ENCODE peak calls at places on chromosomes 3 and 15, in eight cellular contexts. P is RWPE2, G is Caco-2, E is cardiac fibroblast, V is stomach, F is astrocyte, B is HFF-Myc, I is pancreas. K is an unnamed sample.

GRCh38 chr3:115960799-115961198 is 337.5 kb downstream of the GAP43 start:
- DNase-seq in P (no peak), B (no peak), V (no peak), I (no peak), E (peak), G (no peak), F (no peak), K (no peak)

GRCh38 chr3:150721285-150722130 is 17.8 kb upstream of the ERICH6 start:
- DNase-seq in G (no peak), E (peak), B (peak), I (no peak), P (no peak), F (no peak), V (no peak), K (no peak)

GRCh38 chr3:46093327-46093932 is 66.1 kb upstream of the XCR1 start:
- DNase-seq in G (no peak), F (no peak), I (no peak), B (no peak), V (no peak), P (no peak), E (no peak), K (no peak)

GRCh38 chr3:15331606-15332404 is 581 bp downstream of the SH3BP5 start:
- DNase-seq in P (no peak), B (no peak), F (peak), E (peak), V (peak), I (peak), G (no peak), K (no peak)

GRCh38 chr3:103085465-103085864 is 650.6 kb downstream of the ZPLD1 start:
- DNase-seq in I (no peak), F (peak), B (no peak), E (no peak), P (no peak), V (no peak), G (peak), K (peak)

GRCh38 chr15:92044510-92044909 is 191.0 kb downstream of the SLCO3A1 start:
- DNase-seq in V (no peak), F (no peak), P (no peak), E (no peak), G (no peak), I (no peak), B (no peak), K (no peak)

GRCh38 chr3:139772539-139773500 is 95.0 kb upstream of the NMNAT3 start:
- DNase-seq in V (no peak), I (no peak), F (peak), G (no peak), E (peak), P (no peak), B (peak), K (peak)

GRCh38 chr3:45677045-45677436 is 12.2 kb upstream of the SACM1L start:
- DNase-seq in B (no peak), E (peak), G (peak), F (no peak), V (no peak), P (no peak), I (no peak), K (no peak)

GRCh38 chr3:189389346-189389745 is 217.6 kb downstream of the TPRG1 start:
- DNase-seq in B (no peak), E (no peak), V (no peak), G (no peak), P (no peak), I (no peak), F (peak), K (no peak)

GRCh38 chr15:31362121-31362520 is 35.5 kb downstream of the KLF13 start:
- DNase-seq in E (no peak), V (no peak), B (no peak), I (no peak), P (no peak), G (no peak), F (no peak), K (no peak)

GRCh38 chr3:172061724-172062184 is 22.4 kb downstream of the FNDC3B start:
- DNase-seq in E (peak), P (no peak), B (no peak), I (no peak), V (no peak), G (no peak), F (no peak), K (no peak)

GRCh38 chr3:191340976-191341375 is 10.7 kb upstream of the UTS2B start:
- DNase-seq in I (no peak), E (no peak), P (no peak), B (no peak), G (no peak), V (no peak), F (no peak), K (no peak)

GRCh38 chr15:85583404-85584390 is 203.3 kb downstream of the AKAP13 start:
- DNase-seq in F (peak), V (peak), G (no peak), P (no peak), E (peak), I (no peak), B (no peak), K (no peak)

GRCh38 chr3:155026999-155027591 is 53.0 kb upstream of the MME start:
- DNase-seq in V (no peak), B (no peak), I (no peak), F (peak), E (peak), G (no peak), P (no peak), K (no peak)

GRCh38 chr3:196012941-196013471 is 68.9 kb downstream of the TFRC start:
- DNase-seq in F (no peak), G (no peak), P (no peak), I (no peak), V (no peak), E (no peak), B (no peak), K (no peak)

GRCh38 chr3:23888617-23889228 is 28.1 kb downstream of the NKIRAS1 start:
- DNase-seq in B (no peak), F (no peak), V (no peak), G (no peak), E (peak), P (no peak), I (no peak), K (no peak)

GRCh38 chr3:152556731-152557254 is 278.1 kb upstream of the P2RY1 start:
- DNase-seq in V (no peak), P (no peak), B (no peak), I (no peak), E (peak), F (peak), G (no peak), K (peak)

GRCh38 chr3:38707730-38708129 is 58.2 kb upstream of the SCN5A start:
- DNase-seq in F (no peak), V (no peak), B (no peak), E (no peak), P (no peak), G (no peak), I (no peak), K (no peak)

GRCh38 chr3:151226088-151226563 is 23.1 kb upstream of the GPR171 start:
- DNase-seq in P (no peak), F (peak), G (no peak), E (peak), B (peak), V (no peak), I (no peak), K (peak)

GRCh38 chr3:128787256-128788253 is 61.6 kb downstream of the RAB7A start:
- DNase-seq in G (no peak), F (peak), P (peak), E (peak), B (no peak), I (no peak), V (no peak), K (no peak)

GRCh38 chr3:28151608-28152228 is 89.7 kb upstream of the CMC1 start:
- DNase-seq in I (no peak), E (peak), P (no peak), G (no peak), V (no peak), F (no peak), B (no peak), K (no peak)

GRCh38 chr3:186588619-186589018 is 18.1 kb downstream of the DNAJB11 start:
- DNase-seq in P (no peak), E (no peak), G (no peak), F (no peak), V (no peak), B (no peak), I (no peak), K (no peak)

GRCh38 chr15:81666828-81667227 is 292.8 kb upstream of the TMC3 start:
- DNase-seq in F (no peak), I (no peak), V (no peak), B (no peak), G (no peak), E (no peak), P (no peak), K (no peak)

GRCh38 chr3:161305095-161305991 is 66.0 kb downstream of the SPTSSB start:
- DNase-seq in E (peak), V (no peak), I (no peak), G (no peak), P (no peak), B (peak), F (no peak), K (no peak)

GRCh38 chr3:66377800-66378199 is 123.0 kb downstream of the LRIG1 start:
- DNase-seq in E (no peak), P (no peak), G (no peak), B (no peak), F (no peak), V (no peak), I (no peak), K (no peak)

GRCh38 chr3:156412600-156412999 is 142.3 kb downstream of the SSR3 start:
- DNase-seq in V (no peak), B (no peak), I (no peak), F (no peak), P (no peak), E (no peak), G (no peak), K (no peak)

GRCh38 chr3:14223595-14223994 is 45.0 kb downstream of the LSM3 start:
- DNase-seq in P (no peak), B (no peak), I (no peak), V (no peak), F (no peak), G (no peak), E (no peak), K (no peak)

DNA sequence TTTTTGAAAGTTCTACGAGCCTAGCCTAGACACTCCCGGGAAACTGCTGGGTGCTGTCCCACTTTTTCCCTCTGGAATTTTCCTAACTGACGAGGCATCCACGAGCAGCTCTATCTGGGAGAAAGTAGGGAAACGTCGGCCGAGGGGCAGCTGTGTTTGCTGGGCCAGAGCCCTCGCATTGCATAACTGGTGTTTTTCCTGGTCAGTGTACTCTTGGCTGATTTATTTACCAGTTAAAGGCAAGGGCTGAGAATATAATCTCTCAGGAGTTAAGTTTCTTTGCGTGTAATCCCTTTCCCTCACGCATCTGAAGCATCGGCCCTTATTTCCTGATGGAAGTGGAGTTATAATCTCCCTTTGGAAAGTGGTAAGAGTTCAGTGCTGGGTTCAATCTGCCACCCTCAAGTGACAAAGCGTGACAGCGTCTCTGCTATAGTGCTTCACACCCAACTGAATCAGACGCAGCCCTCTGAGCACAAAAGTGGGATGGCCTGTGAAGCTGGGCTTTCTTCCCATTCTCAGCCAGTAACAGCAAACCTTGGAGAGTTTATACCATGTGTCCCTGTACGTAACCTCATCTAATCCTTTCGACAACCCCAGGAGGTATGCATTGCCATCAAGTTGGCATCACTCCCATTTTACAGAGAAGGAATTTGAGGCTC is 311.5 kb downstream of the RORA start:
- DNase-seq in V (peak), I (peak), E (peak), B (no peak), F (no peak), G (no peak), P (no peak), K (peak)
- H3K4me3 ChIP-seq in V (no peak), I (peak), E (no peak), B (no peak), F (no peak), G (no peak), P (no peak), K (no peak)

DNA sequence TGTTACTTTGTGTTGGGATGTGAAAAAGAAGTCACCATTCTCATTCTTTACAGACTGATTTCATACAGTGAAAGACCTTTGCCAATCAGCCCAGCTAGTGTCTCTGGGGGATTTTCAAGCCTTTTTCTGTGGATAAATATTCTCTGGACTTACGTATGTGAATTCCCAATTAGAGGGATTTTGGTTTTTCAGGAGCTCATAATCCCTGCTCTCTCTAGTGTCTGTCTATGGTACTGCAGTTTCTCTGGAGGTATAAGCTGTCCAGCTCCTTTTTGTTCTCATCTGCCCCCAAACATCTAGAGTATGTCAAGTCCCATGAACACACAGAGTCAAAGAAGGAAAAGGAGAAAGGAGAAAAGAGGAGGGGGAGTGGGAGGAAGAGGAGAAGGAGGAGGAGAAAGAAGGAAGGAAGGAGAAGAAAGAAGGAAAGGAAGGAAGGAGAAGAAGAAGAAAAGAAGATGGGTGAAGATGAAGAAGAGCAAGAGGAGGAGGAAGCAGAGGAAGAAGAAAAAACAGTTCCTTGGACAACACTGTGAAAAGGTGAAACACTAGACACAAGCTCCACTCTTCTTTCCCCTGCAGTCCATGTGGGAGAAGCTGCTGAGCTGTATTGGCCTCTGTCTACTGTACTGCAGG is 218.6 kb downstream of the GREM1 start:
- DNase-seq in E (peak), I (no peak), F (peak), V (no peak), P (no peak), G (no peak), B (no peak), K (peak)
- TF ChIP-seq CTCF in E (peak), I (peak), F (peak), V (peak), P (peak), G (peak), B (peak), K (peak)

GRCh38 chr15:89496155-89497098 is at the start of gene RHCG:
- DNase-seq in G (peak), E (peak), F (peak), P (peak), B (no peak), I (peak), V (no peak), K (peak)
- H3K4me3 ChIP-seq in G (peak), E (no peak), F (peak), P (no peak), B (peak), I (peak), V (peak), K (peak)

GRCh38 chr15:69472575-69472974 is 20.0 kb downstream of the RPLP1 start:
- DNase-seq in I (no peak), P (peak), B (no peak), E (no peak), G (no peak), F (no peak), V (no peak), K (no peak)

GRCh38 chr15:69475769-69476358 is 23.2 kb downstream of the RPLP1 start:
- DNase-seq in I (peak), F (peak), E (peak), B (no peak), P (peak), V (peak), G (peak), K (no peak)

GRCh38 chr15:69474291-69474690 is 21.7 kb downstream of the RPLP1 start:
- DNase-seq in I (no peak), F (peak), E (no peak), G (no peak), P (peak), B (no peak), V (no peak), K (no peak)

GRCh38 chr15:69476704-69477473 is 24.3 kb downstream of the RPLP1 start:
- DNase-seq in I (no peak), P (peak), G (no peak), B (no peak), F (no peak), V (no peak), E (no peak), K (no peak)

DNA sequence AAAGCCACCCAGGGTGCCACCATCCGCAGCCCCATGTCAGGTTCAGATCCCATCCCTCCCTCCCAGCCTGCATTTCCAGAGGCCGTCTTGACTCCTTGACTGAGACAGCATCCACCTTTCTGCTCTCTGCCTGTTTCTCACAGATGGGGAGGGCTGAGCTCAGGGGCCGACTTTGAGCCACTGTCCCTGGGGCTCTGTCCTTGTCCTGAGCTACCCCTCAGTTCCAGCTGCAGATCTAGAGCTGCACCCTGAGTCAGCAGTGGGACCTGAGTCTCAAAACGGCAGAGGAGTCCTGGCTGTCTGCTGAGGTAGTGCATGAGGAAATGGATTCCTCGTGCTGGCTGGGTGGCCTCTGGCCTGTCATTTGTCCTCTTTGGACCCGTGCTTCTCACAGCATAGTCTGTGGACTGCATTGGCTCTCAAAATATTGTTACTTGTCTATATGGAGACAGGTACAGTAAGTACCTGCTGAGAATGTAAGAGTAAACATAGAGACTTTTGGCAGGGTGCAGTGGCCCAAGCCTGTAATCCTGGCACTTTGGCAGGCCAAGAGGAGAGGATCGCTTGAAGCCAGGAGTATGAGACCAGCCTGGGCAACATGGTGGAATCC is 22.3 kb downstream of the RPLP1 start:
- DNase-seq in G (no peak), E (no peak), F (no peak), V (peak), P (peak), B (no peak), I (no peak), K (no peak)
- TF ChIP-seq CTCF in G (no peak), E (peak), F (peak), V (no peak), P (no peak), B (no peak), I (no peak), K (no peak)

GRCh38 chr15:50166216-50166615 is 15.8 kb upstream of the SLC27A2 start:
- DNase-seq in E (peak), P (no peak), B (no peak), V (no peak), F (peak), G (no peak), I (no peak), K (peak)

GRCh38 chr15:50164458-50164857 is 17.5 kb upstream of the SLC27A2 start:
- DNase-seq in P (no peak), B (no peak), V (no peak), E (peak), G (no peak), I (no peak), F (no peak), K (no peak)

GRCh38 chr15:50163719-50164410 is 18.1 kb upstream of the SLC27A2 start:
- DNase-seq in F (peak), P (no peak), G (no peak), B (no peak), I (no peak), V (no peak), E (no peak), K (no peak)

GRCh38 chr15:50167112-50167511 is 14.9 kb upstream of the SLC27A2 start:
- DNase-seq in V (no peak), I (no peak), F (no peak), E (no peak), P (no peak), B (no peak), G (no peak), K (no peak)

DNA sequence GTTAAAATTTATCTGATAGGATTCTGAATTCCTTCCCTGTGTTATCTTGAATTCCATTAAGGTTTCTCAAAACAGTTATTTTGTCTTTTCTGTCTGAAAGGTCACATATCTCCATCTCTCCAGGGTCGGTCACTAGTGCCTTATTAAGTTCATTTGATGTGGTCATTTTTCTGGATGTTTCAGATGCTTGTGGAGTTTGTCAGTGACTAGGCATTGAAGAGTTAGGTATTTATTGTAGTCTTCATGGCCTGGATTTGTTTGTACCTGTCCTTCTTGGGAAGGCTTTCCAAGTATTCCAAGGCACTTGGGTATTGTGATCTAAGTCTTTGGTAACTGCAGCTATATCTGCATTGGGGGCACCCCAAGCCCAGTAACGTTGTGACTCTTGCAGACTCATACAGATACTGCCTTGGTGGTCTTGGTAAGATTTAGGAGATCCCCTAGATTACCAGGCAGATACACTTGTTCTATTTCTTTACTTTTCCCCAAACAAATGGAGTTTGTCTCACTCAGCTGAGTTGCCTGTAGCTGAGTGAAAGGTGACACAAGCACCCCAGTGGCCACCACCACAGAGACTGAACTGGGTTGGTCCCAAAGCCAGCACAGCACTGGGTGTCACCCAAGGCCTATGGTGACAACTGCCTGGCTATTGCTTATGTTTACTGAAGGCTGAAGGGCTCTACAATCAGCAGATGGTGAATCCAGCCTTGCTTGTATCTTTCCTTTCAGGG is 18.8 kb upstream of the SLC27A2 start:
- DNase-seq in V (no peak), E (no peak), B (no peak), G (no peak), I (no peak), F (peak), P (no peak), K (peak)
- H3K4me3 ChIP-seq in V (no peak), E (no peak), B (no peak), G (no peak), I (no peak), F (no peak), P (no peak), K (no peak)

DNA sequence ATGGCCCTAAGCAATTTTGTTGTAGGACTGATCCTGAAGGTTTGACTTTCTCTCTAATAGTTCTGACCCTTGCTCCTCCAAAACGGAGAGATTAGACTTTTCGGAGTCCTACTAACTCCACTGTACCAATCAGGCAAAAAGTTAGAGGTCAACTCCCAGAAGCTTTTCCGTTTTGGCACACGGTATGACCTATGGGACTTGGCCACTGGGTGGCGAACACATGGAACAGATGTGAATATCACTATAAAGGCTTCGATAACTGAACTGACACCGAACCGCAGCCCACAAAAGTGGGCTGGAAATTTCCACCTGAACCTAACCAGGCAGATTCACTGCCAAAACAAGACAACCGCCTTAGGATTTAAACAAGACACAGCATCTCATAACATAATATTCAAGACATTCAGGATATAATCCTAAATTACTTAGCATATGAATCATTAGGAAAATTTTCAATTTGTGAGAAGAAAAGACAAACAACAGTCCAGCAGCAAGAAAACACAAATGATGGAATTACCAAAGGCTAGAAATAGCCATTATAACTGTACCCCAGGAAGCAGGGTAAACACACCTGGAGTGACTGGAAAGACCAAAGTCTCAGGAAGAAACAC is 12.2 kb upstream of the TM2D3 start:
- DNase-seq in G (no peak), I (no peak), F (no peak), B (no peak), V (no peak), P (no peak), E (no peak), K (no peak)
- TF ChIP-seq CTCF in G (peak), I (no peak), F (peak), B (peak), V (no peak), P (peak), E (peak), K (peak)